ENCODE peak calls at places on chromosomes 13 and 19, in ten cellular contexts. Y, C, J, M, U, X, G, E, D and T are unnamed samples.
A peak's percentile ranks its signal among the peaks of the same experiment; 100 is the strongest.

GRCh38 chr19:7196721-7197168 is 97.5 kb downstream of the INSR start:
- DNase-seq in Y (no peak), C (no peak), J (no peak), M (no peak), U (peak; percentile 61), X (no peak), G (no peak), E (no peak), D (peak; percentile 17), T (no peak)

GRCh38 chr13:41452462-41452861 is 4.9 kb upstream of the RGCC start:
- DNase-seq in Y (no peak), C (no peak), J (no peak), M (no peak), U (no peak), X (no peak), G (no peak), E (no peak), D (no peak), T (no peak)

GRCh38 chr19:42176990-42177685 is 40.3 kb downstream of the DEDD2 start:
- DNase-seq in Y (peak; percentile 87), C (peak; percentile 79), J (peak; percentile 82), M (peak; percentile 66), U (peak; percentile 58), X (peak; percentile 78), G (peak; percentile 49), E (peak; percentile 63), D (peak; percentile 30), T (no peak)

GRCh38 chr13:51818276-51818675 is 14.3 kb upstream of the DHRS12 start:
- DNase-seq in Y (no peak), C (no peak), J (no peak), M (no peak), U (no peak), X (no peak), G (no peak), E (no peak), D (no peak), T (no peak)

GRCh38 chr19:14410054-14410774 is 8.9 kb downstream of the DDX39A start:
- DNase-seq in Y (peak; percentile 66), C (no peak), J (no peak), M (no peak), U (no peak), X (no peak), G (no peak), E (no peak), D (no peak), T (no peak)

GRCh38 chr19:5138606-5139594 is 170.0 kb downstream of the KDM4B start:
- DNase-seq in Y (peak; percentile 93), C (no peak), J (no peak), M (peak; percentile 30), U (no peak), X (peak; percentile 8), G (peak; percentile 58), E (peak; percentile 61), D (peak; percentile 81), T (no peak)

GRCh38 chr13:31885994-31886393 is 145.6 kb upstream of the FRY start:
- DNase-seq in Y (no peak), C (no peak), J (no peak), M (no peak), U (no peak), X (no peak), G (no peak), E (no peak), D (no peak), T (peak; percentile 6)

GRCh38 chr19:56126983-56127780 is 6.1 kb upstream of the ZNF787 start:
- DNase-seq in Y (no peak), C (no peak), J (no peak), M (no peak), U (no peak), X (no peak), G (no peak), E (no peak), D (no peak), T (no peak)

GRCh38 chr19:4322942-4323665 is 15.5 kb downstream of the STAP2 start:
- DNase-seq in Y (no peak), C (no peak), J (no peak), M (no peak), U (no peak), X (no peak), G (no peak), E (no peak), D (no peak), T (no peak)

GRCh38 chr13:109667754-109668360 is 118.5 kb downstream of the IRS2 start:
- DNase-seq in Y (no peak), C (no peak), J (no peak), M (no peak), U (no peak), X (peak; percentile 53), G (no peak), E (no peak), D (no peak), T (no peak)

GRCh38 chr13:112073245-112074138 is 6.5 kb downstream of the SOX1 start:
- DNase-seq in Y (no peak), C (peak; percentile 61), J (peak; percentile 68), M (no peak), U (no peak), X (peak; percentile 51), G (no peak), E (no peak), D (no peak), T (no peak)

GRCh38 chr19:47110521-47111080 is 3.0 kb downstream of the ZC3H4 start:
- DNase-seq in Y (peak; percentile 74), C (no peak), J (no peak), M (peak; percentile 13), U (no peak), X (peak; percentile 59), G (no peak), E (no peak), D (no peak), T (no peak)

GRCh38 chr19:29143183-29143582 is 69.8 kb downstream of the UQCRFS1 start:
- DNase-seq in Y (no peak), C (no peak), J (no peak), M (no peak), U (no peak), X (no peak), G (no peak), E (no peak), D (no peak), T (no peak)

GRCh38 chr19:3142938-3143337 is 7.1 kb downstream of the GNA15 start:
- DNase-seq in Y (no peak), C (no peak), J (no peak), M (no peak), U (no peak), X (no peak), G (no peak), E (no peak), D (no peak), T (no peak)

GRCh38 chr13:32504263-32504662 is 34.3 kb downstream of the N4BP2L2 start:
- DNase-seq in Y (no peak), C (no peak), J (no peak), M (no peak), U (no peak), X (no peak), G (no peak), E (no peak), D (no peak), T (no peak)

GRCh38 chr13:33218426-33218825 is 67.1 kb downstream of the STARD13 start:
- DNase-seq in Y (no peak), C (no peak), J (no peak), M (no peak), U (no peak), X (no peak), G (no peak), E (no peak), D (no peak), T (no peak)

GRCh38 chr13:85266331-85266730 is 532.9 kb downstream of the SLITRK6 start:
- DNase-seq in Y (no peak), C (no peak), J (peak; percentile 5), M (no peak), U (no peak), X (peak; percentile 71), G (no peak), E (no peak), D (no peak), T (no peak)